ENCODE peak calls at places on chromosomes 12 and 14, in six cellular contexts. W is cardiac muscle cell; O is CD8-positive, alpha-beta T cell; X is effector memory CD4-positive, alpha-beta T cell; P is aorta; I is GM23248. G is an unnamed sample.

GRCh38 chr12:69161835-69162234 is 77.5 kb upstream of the CPSF6 start:
- DNase-seq in W (peak; percentile 16), O (no peak), X (peak; percentile 15), P (no peak), I (no peak), G (no peak)

GRCh38 chr14:106506901-106507305 is 980.5 kb downstream of the TMEM121 start:
- DNase-seq in W (no peak), O (peak; percentile 79), X (peak; percentile 26), P (no peak), I (no peak), G (no peak)

GRCh38 chr12:76303365-76303764 is 44.9 kb downstream of the BBS10 start:
- DNase-seq in W (no peak), O (no peak), X (no peak), P (no peak), I (peak; percentile 28), G (no peak)

GRCh38 chr14:95652690-95653089 is 33.5 kb upstream of the TCL1B start:
- DNase-seq in W (no peak), O (no peak), X (no peak), P (no peak), I (no peak), G (no peak)

GRCh38 chr12:26334621-26335124 is 139.3 kb downstream of the SSPN start:
- DNase-seq in W (no peak), O (no peak), X (no peak), P (no peak), I (no peak), G (no peak)

GRCh38 chr14:104389326-104390220 is 190.0 kb upstream of the C14orf180 start:
- DNase-seq in W (no peak), O (peak; percentile 64), X (no peak), P (peak; percentile 63), I (no peak), G (peak; percentile 42)

GRCh38 chr12:130879781-130880389 is 8.0 kb downstream of the RAN start:
- DNase-seq in W (no peak), O (no peak), X (no peak), P (no peak), I (peak; percentile 32), G (no peak)

GRCh38 chr14:104822821-104823615 is 22.1 kb downstream of the ZBTB42 start:
- DNase-seq in W (no peak), O (no peak), X (no peak), P (no peak), I (no peak), G (no peak)

GRCh38 chr12:3641428-3641883 is 111.5 kb downstream of the CRACR2A start:
- DNase-seq in W (peak; percentile 61), O (no peak), X (no peak), P (no peak), I (peak; percentile 82), G (no peak)

GRCh38 chr14:77654001-77654431 is 37.6 kb upstream of the SPTLC2 start:
- DNase-seq in W (no peak), O (no peak), X (no peak), P (no peak), I (no peak), G (no peak)

GRCh38 chr14:77125275-77126073 is 16.1 kb downstream of the ZDHHC22 start:
- DNase-seq in W (no peak), O (no peak), X (no peak), P (peak; percentile 74), I (no peak), G (no peak)

GRCh38 chr14:95465358-95465757 is 51.1 kb downstream of the SYNE3 start:
- DNase-seq in W (no peak), O (no peak), X (no peak), P (no peak), I (no peak), G (no peak)

GRCh38 chr12:84561362-84561761 is 351.2 kb downstream of the SLC6A15 start:
- DNase-seq in W (no peak), O (no peak), X (no peak), P (no peak), I (peak; percentile 33), G (no peak)

GRCh38 chr14:90005939-90006530 is 50.3 kb downstream of the TDP1 start:
- DNase-seq in W (no peak), O (no peak), X (no peak), P (no peak), I (no peak), G (no peak)

GRCh38 chr12:115060477-115061168 is 376.6 kb upstream of the TBX3 start:
- DNase-seq in W (no peak), O (no peak), X (no peak), P (no peak), I (no peak), G (no peak)

GRCh38 chr12:125944446-125944845 is 879.2 kb downstream of the AACS start:
- DNase-seq in W (no peak), O (no peak), X (no peak), P (no peak), I (no peak), G (no peak)

GRCh38 chr14:92917041-92917940 is 5.7 kb upstream of the CHGA start:
- DNase-seq in W (no peak), O (no peak), X (no peak), P (no peak), I (no peak), G (no peak)

GRCh38 chr12:66688836-66689439 is 10.1 kb upstream of the GRIP1 start:
- DNase-seq in W (peak; percentile 46), O (peak; percentile 58), X (no peak), P (no peak), I (peak; percentile 31), G (no peak)

GRCh38 chr12:75825686-75826085 is 205.9 kb downstream of the PHLDA1 start:
- DNase-seq in W (peak; percentile 79), O (no peak), X (no peak), P (no peak), I (peak; percentile 84), G (no peak)

GRCh38 chr14:99718031-99718810 is 34.1 kb downstream of the CYP46A1 start:
- DNase-seq in W (no peak), O (peak; percentile 25), X (no peak), P (no peak), I (no peak), G (peak; percentile 62)

GRCh38 chr12:94644141-94644575 is 6.2 kb downstream of the TMCC3 start:
- DNase-seq in W (peak; percentile 65), O (no peak), X (no peak), P (no peak), I (peak; percentile 75), G (no peak)

GRCh38 chr12:14571779-14572178 is 4.1 kb upstream of the PLBD1 start:
- DNase-seq in W (no peak), O (no peak), X (no peak), P (no peak), I (no peak), G (no peak)

GRCh38 chr12:64186789-64187188 is 35.3 kb downstream of the KICS2 start:
- DNase-seq in W (no peak), O (no peak), X (no peak), P (no peak), I (peak; percentile 64), G (no peak)

DNA sequence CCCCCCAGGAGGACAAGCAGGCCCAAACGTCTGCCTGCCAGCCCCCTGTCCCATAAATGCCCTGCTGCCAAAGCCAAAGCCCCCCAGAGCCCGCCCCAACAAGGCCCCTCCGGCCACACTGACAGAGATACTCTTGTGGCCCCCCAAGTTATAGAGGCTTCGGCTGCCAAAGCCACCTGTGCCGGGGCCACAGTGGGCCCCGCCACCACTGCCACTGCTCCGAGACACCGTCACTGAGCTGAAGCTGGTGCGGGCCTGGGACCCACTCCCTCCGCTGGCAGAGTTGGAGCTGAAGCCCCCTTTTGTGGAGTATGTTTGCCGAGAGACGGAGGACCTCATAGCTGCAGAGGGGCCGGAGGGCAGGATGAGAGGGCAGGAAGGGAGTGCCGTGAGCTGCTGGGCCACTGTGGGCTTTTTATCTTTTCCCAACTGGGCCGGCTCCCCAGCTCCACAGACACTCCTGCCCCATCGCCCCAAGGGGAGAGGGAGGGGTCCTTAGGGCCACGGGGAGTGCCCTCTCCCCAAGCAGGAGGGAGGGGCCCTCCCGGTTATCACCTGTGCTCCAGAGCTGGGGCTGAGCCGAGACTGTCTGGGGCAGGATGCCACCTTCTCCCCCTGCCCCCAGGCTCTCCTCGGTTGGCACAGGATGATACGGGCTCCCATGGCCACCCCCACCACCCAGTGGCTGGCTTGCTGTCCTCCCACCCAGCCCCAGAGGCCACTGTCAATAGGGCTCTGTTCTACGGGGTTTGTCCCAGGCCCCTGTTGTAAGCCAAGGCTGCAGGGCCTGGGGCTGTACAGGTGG is at the start of gene KRT79:
- DNase-seq in W (no peak), O (no peak), X (no peak), P (peak; percentile 48), I (no peak), G (peak; percentile 53)
- H3K4me1 ChIP-seq in W (no peaks in the 10 kb centered on the region), O (peaks cover 24% of the 10 kb centered on the region), X (no peaks in the 10 kb centered on the region), P (no peaks in the 10 kb centered on the region), I (peaks cover 26% of the 10 kb centered on the region), G (peaks cover 5% of the 10 kb centered on the region)

GRCh38 chr14:101838476-101838875 is 77.0 kb downstream of the PPP2R5C start:
- DNase-seq in W (no peak), O (no peak), X (no peak), P (no peak), I (no peak), G (no peak)
- H3K4me1 ChIP-seq in W (no peaks in the 10 kb centered on the region), O (peaks cover 81% of the 10 kb centered on the region), X (peaks cover 44% of the 10 kb centered on the region), P (no peaks in the 10 kb centered on the region), I (peaks cover 22% of the 10 kb centered on the region), G (peaks cover 30% of the 10 kb centered on the region)

GRCh38 chr14:68520637-68521556 is 272.0 kb downstream of the ZFP36L1 start:
- DNase-seq in W (no peak), O (no peak), X (no peak), P (no peak), I (no peak), G (no peak)
- H3K4me1 ChIP-seq in W (peaks cover 12% of the 10 kb centered on the region), O (peaks cover 21% of the 10 kb centered on the region), X (no peaks in the 10 kb centered on the region), P (peaks cover 4% of the 10 kb centered on the region), I (peaks cover 36% of the 10 kb centered on the region), G (peaks cover 90% of the 10 kb centered on the region)

GRCh38 chr12:124415064-124415463 is 120.2 kb downstream of the RFLNA start:
- DNase-seq in W (no peak), O (no peak), X (no peak), P (no peak), I (no peak), G (no peak)
- H3K4me1 ChIP-seq in W (peaks cover 15% of the 10 kb centered on the region), O (no peaks in the 10 kb centered on the region), X (no peaks in the 10 kb centered on the region), P (no peaks in the 10 kb centered on the region), I (peaks cover 28% of the 10 kb centered on the region), G (peaks cover 38% of the 10 kb centered on the region)

GRCh38 chr14:68922201-68922613 is 56.9 kb downstream of the ACTN1 start:
- DNase-seq in W (no peak), O (no peak), X (no peak), P (no peak), I (no peak), G (no peak)

GRCh38 chr14:68921049-68921448 is 58.1 kb downstream of the ACTN1 start:
- DNase-seq in W (no peak), O (no peak), X (no peak), P (no peak), I (no peak), G (no peak)

GRCh38 chr14:68924392-68925158 is 54.5 kb downstream of the ACTN1 start:
- DNase-seq in W (no peak), O (no peak), X (no peak), P (peak; percentile 85), I (no peak), G (no peak)

GRCh38 chr14:68921666-68922065 is 57.4 kb downstream of the ACTN1 start:
- DNase-seq in W (no peak), O (no peak), X (no peak), P (no peak), I (no peak), G (no peak)

DNA sequence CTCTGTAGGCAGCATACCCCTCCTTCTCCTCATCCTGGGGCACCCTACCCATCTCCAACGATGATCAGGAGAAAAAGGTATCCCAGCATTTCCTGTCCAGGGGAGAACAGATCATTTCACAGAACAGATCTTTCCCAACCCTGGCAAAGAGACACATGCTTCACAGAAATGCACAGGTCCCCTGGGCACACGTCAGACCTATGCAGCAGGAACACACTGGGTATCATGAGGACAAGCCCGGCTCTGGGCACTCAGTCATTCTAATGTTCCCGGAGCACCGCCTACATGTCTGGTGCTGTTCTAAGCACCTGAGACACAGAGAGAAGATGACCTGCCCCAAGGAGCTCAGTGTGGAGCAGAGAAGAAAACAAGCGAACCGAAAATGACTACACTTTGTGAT is 56.2 kb downstream of the ACTN1 start:
- DNase-seq in W (no peak), O (no peak), X (no peak), P (no peak), I (no peak), G (no peak)
- H3K4me1 ChIP-seq in W (peaks cover 37% of the 10 kb centered on the region), O (peaks cover 63% of the 10 kb centered on the region), X (no peaks in the 10 kb centered on the region), P (peaks cover 4% of the 10 kb centered on the region), I (no peaks in the 10 kb centered on the region), G (no peaks in the 10 kb centered on the region)

G was measured in suprapubic skin.